ENCODE peak calls at places on chromosomes 16 and 17, in nine cellular contexts. One of them, this sample, is unnamed.

GRCh38 chr17:40472733-40473452 is 28.5 kb downstream of the TNS4 start:
- DNase-seq in sigmoid colon: no peak
- DNase-seq in GM12878: no peak
- DNase-seq in stomach: no peak
- DNase-seq in suprapubic skin: no peak
- DNase-seq in breast epithelium: no peak
- DNase-seq in spleen: no peak
- DNase-seq in HepG2: no peak
- DNase-seq in transverse colon: no peak
- DNase-seq in this sample: no peak

GRCh38 chr16:89922477-89922883 is 662 bp upstream of the TUBB3 start:
- DNase-seq in sigmoid colon: peak
- DNase-seq in GM12878: no peak
- DNase-seq in stomach: peak
- DNase-seq in suprapubic skin: no peak
- DNase-seq in breast epithelium: no peak
- DNase-seq in spleen: no peak
- DNase-seq in HepG2: peak
- DNase-seq in transverse colon: peak
- DNase-seq in this sample: no peak

GRCh38 chr16:53417011-53417410 is 17.3 kb upstream of the RBL2 start:
- DNase-seq in sigmoid colon: no peak
- DNase-seq in GM12878: no peak
- DNase-seq in stomach: no peak
- DNase-seq in suprapubic skin: no peak
- DNase-seq in breast epithelium: no peak
- DNase-seq in spleen: no peak
- DNase-seq in HepG2: no peak
- DNase-seq in transverse colon: no peak
- DNase-seq in this sample: no peak

GRCh38 chr17:47280072-47280811 is 26.6 kb downstream of the ITGB3 start:
- DNase-seq in sigmoid colon: no peak
- DNase-seq in GM12878: no peak
- DNase-seq in stomach: no peak
- DNase-seq in suprapubic skin: no peak
- DNase-seq in breast epithelium: no peak
- DNase-seq in spleen: no peak
- DNase-seq in HepG2: no peak
- DNase-seq in transverse colon: no peak
- DNase-seq in this sample: no peak

GRCh38 chr16:71348262-71349085 is 10.0 kb upstream of the CALB2 start:
- DNase-seq in sigmoid colon: no peak
- DNase-seq in GM12878: no peak
- DNase-seq in stomach: no peak
- DNase-seq in suprapubic skin: peak
- DNase-seq in breast epithelium: no peak
- DNase-seq in spleen: no peak
- DNase-seq in HepG2: no peak
- DNase-seq in transverse colon: no peak
- DNase-seq in this sample: no peak

GRCh38 chr16:49638696-49639629 is 216.9 kb downstream of the ZNF423 start:
- DNase-seq in sigmoid colon: no peak
- DNase-seq in GM12878: no peak
- DNase-seq in stomach: no peak
- DNase-seq in suprapubic skin: no peak
- DNase-seq in breast epithelium: no peak
- DNase-seq in spleen: peak
- DNase-seq in HepG2: no peak
- DNase-seq in transverse colon: no peak
- DNase-seq in this sample: no peak

GRCh38 chr16:70701036-70701435 is 15.2 kb upstream of the MTSS2 start:
- DNase-seq in sigmoid colon: no peak
- DNase-seq in GM12878: no peak
- DNase-seq in stomach: no peak
- DNase-seq in suprapubic skin: no peak
- DNase-seq in breast epithelium: no peak
- DNase-seq in spleen: no peak
- DNase-seq in HepG2: no peak
- DNase-seq in transverse colon: no peak
- DNase-seq in this sample: no peak

GRCh38 chr16:31505483-31505882 is 2.7 kb downstream of the RUSF1 start:
- DNase-seq in sigmoid colon: no peak
- DNase-seq in GM12878: peak
- DNase-seq in stomach: no peak
- DNase-seq in suprapubic skin: no peak
- DNase-seq in breast epithelium: no peak
- DNase-seq in spleen: no peak
- DNase-seq in HepG2: no peak
- DNase-seq in transverse colon: no peak
- DNase-seq in this sample: no peak

DNA sequence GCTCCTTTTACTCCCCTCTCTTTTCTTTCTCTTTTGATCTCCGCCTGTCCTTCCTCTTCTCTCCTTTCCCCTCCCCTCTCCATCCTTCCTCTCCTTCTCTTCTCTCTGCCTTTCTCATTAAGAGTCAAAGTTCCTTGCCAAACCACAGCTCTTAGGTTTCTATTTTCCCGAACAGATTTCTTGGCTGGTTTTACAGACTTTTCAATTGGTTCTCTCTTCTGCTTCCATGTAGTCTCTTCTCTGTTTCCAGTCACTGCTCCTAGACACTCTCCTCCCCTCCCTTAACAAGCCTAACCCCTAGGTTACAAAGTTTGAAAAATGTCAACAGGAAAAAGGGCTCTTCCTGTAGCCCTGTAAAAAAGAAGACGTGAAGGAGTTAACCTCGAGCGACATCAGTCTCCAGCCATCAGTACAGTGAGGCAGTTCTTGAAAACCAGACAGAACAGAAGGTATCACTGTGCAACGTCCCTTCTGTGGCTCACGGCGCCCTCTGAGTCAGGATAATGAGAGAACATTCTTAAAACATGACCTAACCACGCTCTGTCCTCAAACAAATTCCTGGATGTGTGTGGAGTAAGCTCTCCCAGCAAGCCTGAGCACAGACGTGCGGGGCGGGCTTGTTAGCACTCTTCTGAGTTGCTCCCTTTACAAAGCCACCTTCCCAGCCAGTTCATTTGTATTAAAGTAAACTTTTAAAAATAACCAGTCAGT is 11.6 kb upstream of the MARCHF10 start:
- DNase-seq in sigmoid colon: peak
- DNase-seq in GM12878: no peak
- DNase-seq in stomach: peak
- DNase-seq in suprapubic skin: no peak
- DNase-seq in breast epithelium: peak
- DNase-seq in spleen: no peak
- DNase-seq in HepG2: peak
- DNase-seq in transverse colon: peak
- DNase-seq in this sample: peak
- TF ChIP-seq CTCF in sigmoid colon: no peak
- TF ChIP-seq CTCF in GM12878: no peak
- TF ChIP-seq CTCF in stomach: no peak
- TF ChIP-seq CTCF in suprapubic skin: no peak
- TF ChIP-seq CTCF in breast epithelium: no peak
- TF ChIP-seq CTCF in spleen: no peak
- TF ChIP-seq CTCF in HepG2: no peak
- TF ChIP-seq CTCF in transverse colon: no peak
- TF ChIP-seq CTCF in this sample: no peak

GRCh38 chr16:11329891-11330290 is 15.4 kb upstream of the RMI2 start:
- DNase-seq in sigmoid colon: no peak
- DNase-seq in GM12878: no peak
- DNase-seq in stomach: no peak
- DNase-seq in suprapubic skin: no peak
- DNase-seq in breast epithelium: no peak
- DNase-seq in spleen: no peak
- DNase-seq in HepG2: no peak
- DNase-seq in transverse colon: no peak
- DNase-seq in this sample: no peak

GRCh38 chr16:11330526-11331237 is 14.6 kb upstream of the RMI2 start:
- DNase-seq in sigmoid colon: no peak
- DNase-seq in GM12878: no peak
- DNase-seq in stomach: no peak
- DNase-seq in suprapubic skin: no peak
- DNase-seq in breast epithelium: no peak
- DNase-seq in spleen: no peak
- DNase-seq in HepG2: peak
- DNase-seq in transverse colon: no peak
- DNase-seq in this sample: no peak

GRCh38 chr16:11327277-11328171 is 17.7 kb upstream of the RMI2 start:
- DNase-seq in sigmoid colon: no peak
- DNase-seq in GM12878: peak
- DNase-seq in stomach: no peak
- DNase-seq in suprapubic skin: no peak
- DNase-seq in breast epithelium: no peak
- DNase-seq in spleen: no peak
- DNase-seq in HepG2: no peak
- DNase-seq in transverse colon: peak
- DNase-seq in this sample: no peak

GRCh38 chr16:11328172-11329079 is 16.8 kb upstream of the RMI2 start:
- DNase-seq in sigmoid colon: peak
- DNase-seq in GM12878: peak
- DNase-seq in stomach: peak
- DNase-seq in suprapubic skin: no peak
- DNase-seq in breast epithelium: no peak
- DNase-seq in spleen: peak
- DNase-seq in HepG2: no peak
- DNase-seq in transverse colon: peak
- DNase-seq in this sample: no peak

DNA sequence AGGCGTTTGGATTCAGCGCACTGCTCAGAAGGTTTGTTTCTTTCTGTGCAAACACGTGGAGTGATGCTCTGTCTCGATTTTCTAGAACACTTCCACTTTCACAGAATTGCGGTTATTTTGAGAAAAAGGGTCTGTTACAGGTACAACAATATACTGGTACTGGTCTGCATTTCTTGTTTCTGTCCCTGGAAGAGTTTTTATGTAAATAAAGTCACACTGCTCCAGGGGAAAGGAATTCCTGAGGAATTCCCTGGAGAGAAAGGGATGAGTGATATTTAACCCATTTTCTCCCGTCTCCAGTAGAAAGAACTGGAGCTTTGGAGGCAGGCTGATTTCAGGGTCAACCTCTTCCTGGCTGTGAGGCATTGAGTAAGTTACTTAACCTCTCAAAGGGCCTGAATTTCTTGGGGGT is 16.2 kb upstream of the RMI2 start:
- DNase-seq in sigmoid colon: no peak
- DNase-seq in GM12878: peak
- DNase-seq in stomach: no peak
- DNase-seq in suprapubic skin: no peak
- DNase-seq in breast epithelium: no peak
- DNase-seq in spleen: no peak
- DNase-seq in HepG2: no peak
- DNase-seq in transverse colon: no peak
- DNase-seq in this sample: no peak
- TF ChIP-seq POLR2AphosphoS5 in sigmoid colon: no peak
- TF ChIP-seq POLR2AphosphoS5 in GM12878: no peak
- TF ChIP-seq POLR2AphosphoS5 in stomach: no peak
- TF ChIP-seq POLR2AphosphoS5 in suprapubic skin: no peak
- TF ChIP-seq POLR2AphosphoS5 in breast epithelium: no peak
- TF ChIP-seq POLR2AphosphoS5 in spleen: no peak
- TF ChIP-seq POLR2AphosphoS5 in HepG2: no peak
- TF ChIP-seq POLR2AphosphoS5 in transverse colon: no peak
- TF ChIP-seq POLR2AphosphoS5 in this sample: no peak

DNA sequence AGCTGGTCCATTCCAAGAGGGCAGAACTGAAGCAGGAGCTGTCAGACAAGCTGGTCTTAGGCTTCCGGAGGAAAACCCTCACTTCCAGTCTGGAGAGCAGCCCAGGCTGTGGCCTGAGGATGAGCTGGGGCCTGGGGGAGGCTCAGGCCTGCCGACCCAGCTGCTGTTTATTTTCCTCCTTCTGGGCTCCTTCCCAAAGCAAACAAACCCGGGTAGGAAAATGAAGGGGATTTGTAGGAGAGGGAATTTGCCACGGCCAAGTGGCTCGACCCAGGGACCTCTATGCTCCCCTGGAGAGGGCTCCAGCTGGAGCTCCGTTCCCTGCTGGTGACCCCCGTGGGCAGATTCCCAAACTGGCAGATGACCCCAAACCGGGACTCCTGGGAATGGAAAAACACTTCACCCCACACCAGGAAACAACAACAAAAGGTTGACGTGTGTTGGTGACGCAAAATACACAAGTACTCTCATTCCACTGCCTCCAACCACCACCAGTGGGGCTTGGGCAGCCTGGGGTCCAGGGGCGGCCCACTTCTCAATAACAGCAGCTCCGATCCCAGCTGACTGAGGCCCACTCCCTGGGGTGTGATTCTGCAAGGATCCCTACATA is 8.8 kb downstream of the JUP start:
- DNase-seq in sigmoid colon: peak
- DNase-seq in GM12878: no peak
- DNase-seq in stomach: peak
- DNase-seq in suprapubic skin: no peak
- DNase-seq in breast epithelium: peak
- DNase-seq in spleen: no peak
- DNase-seq in HepG2: peak
- DNase-seq in transverse colon: peak
- DNase-seq in this sample: no peak
- TF ChIP-seq POLR2A in sigmoid colon: no peak
- TF ChIP-seq POLR2A in GM12878: no peak
- TF ChIP-seq POLR2A in stomach: no peak
- TF ChIP-seq POLR2A in suprapubic skin: no peak
- TF ChIP-seq POLR2A in breast epithelium: no peak
- TF ChIP-seq POLR2A in spleen: no peak
- TF ChIP-seq POLR2A in HepG2: no peak
- TF ChIP-seq POLR2A in transverse colon: no peak
- TF ChIP-seq POLR2A in this sample: no peak

GRCh38 chr16:1884155-1884760 is 12.3 kb upstream of the MEIOB start:
- DNase-seq in sigmoid colon: no peak
- DNase-seq in GM12878: no peak
- DNase-seq in stomach: no peak
- DNase-seq in suprapubic skin: no peak
- DNase-seq in breast epithelium: no peak
- DNase-seq in spleen: no peak
- DNase-seq in HepG2: peak
- DNase-seq in transverse colon: peak
- DNase-seq in this sample: no peak
- TF ChIP-seq CTCF in sigmoid colon: no peak
- TF ChIP-seq CTCF in GM12878: no peak
- TF ChIP-seq CTCF in stomach: no peak
- TF ChIP-seq CTCF in suprapubic skin: peak
- TF ChIP-seq CTCF in breast epithelium: no peak
- TF ChIP-seq CTCF in spleen: no peak
- TF ChIP-seq CTCF in HepG2: peak
- TF ChIP-seq CTCF in transverse colon: peak
- TF ChIP-seq CTCF in this sample: no peak

DNA sequence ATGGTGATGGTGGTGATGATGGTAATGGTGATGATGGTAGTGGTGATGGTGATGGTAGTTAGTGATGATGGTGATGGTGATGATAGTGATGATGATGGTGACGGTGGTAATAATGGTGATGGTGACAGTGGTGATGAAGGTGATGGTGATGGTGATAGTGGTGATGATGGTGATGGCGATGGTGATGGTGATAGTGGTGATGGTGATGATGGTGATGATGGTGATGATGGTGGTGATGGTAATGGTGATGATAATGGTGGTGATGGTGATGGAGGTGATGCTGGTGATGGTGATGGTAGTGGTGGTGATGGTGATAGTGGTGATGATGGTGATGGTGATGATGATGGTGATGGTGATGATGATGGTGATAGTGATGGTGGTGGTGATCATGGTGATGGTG is 148.7 kb upstream of the TNRC6C start:
- DNase-seq in sigmoid colon: no peak
- DNase-seq in GM12878: no peak
- DNase-seq in stomach: no peak
- DNase-seq in suprapubic skin: no peak
- DNase-seq in breast epithelium: no peak
- DNase-seq in spleen: no peak
- DNase-seq in HepG2: no peak
- DNase-seq in transverse colon: no peak
- DNase-seq in this sample: no peak
- TF ChIP-seq POLR2AphosphoS5 in sigmoid colon: no peak
- TF ChIP-seq POLR2AphosphoS5 in GM12878: no peak
- TF ChIP-seq POLR2AphosphoS5 in stomach: no peak
- TF ChIP-seq POLR2AphosphoS5 in suprapubic skin: no peak
- TF ChIP-seq POLR2AphosphoS5 in breast epithelium: no peak
- TF ChIP-seq POLR2AphosphoS5 in spleen: no peak
- TF ChIP-seq POLR2AphosphoS5 in HepG2: no peak
- TF ChIP-seq POLR2AphosphoS5 in transverse colon: no peak
- TF ChIP-seq POLR2AphosphoS5 in this sample: no peak